ENCODE peak calls at places on chromosomes 11 and 22, in six cellular contexts. H is neural crest cell, C is lower lobe of right lung, M is omental fat pad, I is RWPE1, T is HFFc6. P is an unnamed sample.

GRCh38 chr22:35972559-35972958 is 56.1 kb downstream of the RBFOX2 start:
- DNase-seq in H (no peak), C (no peak), T (no peak), M (no peak), I (no peak), P (no peak)

GRCh38 chr11:419248-420005 is 4.6 kb upstream of the SIGIRR start:
- DNase-seq in C (peak; percentile 44), T (no peak), I (no peak), M (peak; percentile 1), H (no peak), P (no peak)

GRCh38 chr11:107006076-107006833 is 12.0 kb downstream of the GUCY1A2 start:
- DNase-seq in C (no peak), I (no peak), H (no peak), M (no peak), T (no peak), P (no peak)

GRCh38 chr11:95067828-95068244 is 1.1 kb downstream of the SRSF8 start:
- DNase-seq in C (no peak), M (peak; percentile 42), T (no peak), I (no peak), H (no peak), P (no peak)

GRCh38 chr11:102438311-102439062 is 14.1 kb downstream of the TMEM123 start:
- DNase-seq in C (peak; percentile 61), M (no peak), I (no peak), H (no peak), T (no peak), P (no peak)

GRCh38 chr11:27497284-27497866 is 9.2 kb downstream of the LIN7C start:
- DNase-seq in I (no peak), C (no peak), T (peak; percentile 19), M (no peak), H (no peak), P (no peak)

GRCh38 chr11:63764712-63765631 is 3.6 kb downstream of the ZFTA start:
- DNase-seq in T (no peak), H (peak; percentile 3), M (no peak), C (no peak), I (no peak), P (no peak)

GRCh38 chr11:130144721-130145327 is 14.8 kb upstream of the ST14 start:
- DNase-seq in I (no peak), H (no peak), C (no peak), T (no peak), M (no peak), P (no peak)

GRCh38 chr11:104490182-104490581 is 326.2 kb upstream of the PDGFD start:
- DNase-seq in H (no peak), M (no peak), C (no peak), T (no peak), I (no peak), P (no peak)

GRCh38 chr22:26972281-26972680 is 314.9 kb downstream of the MIAT start:
- DNase-seq in T (no peak), H (no peak), I (no peak), M (no peak), C (no peak), P (no peak)

GRCh38 chr11:122665882-122666281 is 10.4 kb downstream of the UBASH3B start:
- DNase-seq in H (no peak), C (no peak), T (no peak), I (no peak), M (no peak), P (no peak)

GRCh38 chr11:64373598-64373974 is 14.6 kb downstream of the RPS6KA4 start:
- DNase-seq in M (no peak), C (no peak), I (no peak), T (no peak), H (no peak), P (no peak)

GRCh38 chr11:35214792-35215193 is 75.8 kb downstream of the CD44 start:
- DNase-seq in H (no peak), C (no peak), M (no peak), T (peak; percentile 91), I (peak; percentile 5), P (no peak)

GRCh38 chr11:113906038-113906437 is 1.4 kb downstream of the HTR3B start:
- DNase-seq in I (no peak), C (no peak), M (no peak), T (peak; percentile 50), H (no peak), P (peak; percentile 35)

GRCh38 chr22:33337524-33337923 is 279.3 kb upstream of the SYN3 start:
- DNase-seq in H (no peak), M (no peak), T (no peak), C (peak; percentile 50), I (no peak), P (no peak)
- TF ChIP-seq CTCF in H (no peak), M (no peak), T (no peak), C (no peak), I (no peak), P (no peak)

GRCh38 chr11:112279901-112280267 is 19.2 kb upstream of the PLET1 start:
- DNase-seq in C (peak; percentile 82), I (peak; percentile 55), H (peak; percentile 75), T (no peak), M (peak; percentile 77), P (peak; percentile 76)
- TF ChIP-seq CTCF in C (peak; percentile 85), I (peak; percentile 77), H (peak; percentile 78), T (peak; percentile 86), M (no peak), P (peak; percentile 79)

DNA sequence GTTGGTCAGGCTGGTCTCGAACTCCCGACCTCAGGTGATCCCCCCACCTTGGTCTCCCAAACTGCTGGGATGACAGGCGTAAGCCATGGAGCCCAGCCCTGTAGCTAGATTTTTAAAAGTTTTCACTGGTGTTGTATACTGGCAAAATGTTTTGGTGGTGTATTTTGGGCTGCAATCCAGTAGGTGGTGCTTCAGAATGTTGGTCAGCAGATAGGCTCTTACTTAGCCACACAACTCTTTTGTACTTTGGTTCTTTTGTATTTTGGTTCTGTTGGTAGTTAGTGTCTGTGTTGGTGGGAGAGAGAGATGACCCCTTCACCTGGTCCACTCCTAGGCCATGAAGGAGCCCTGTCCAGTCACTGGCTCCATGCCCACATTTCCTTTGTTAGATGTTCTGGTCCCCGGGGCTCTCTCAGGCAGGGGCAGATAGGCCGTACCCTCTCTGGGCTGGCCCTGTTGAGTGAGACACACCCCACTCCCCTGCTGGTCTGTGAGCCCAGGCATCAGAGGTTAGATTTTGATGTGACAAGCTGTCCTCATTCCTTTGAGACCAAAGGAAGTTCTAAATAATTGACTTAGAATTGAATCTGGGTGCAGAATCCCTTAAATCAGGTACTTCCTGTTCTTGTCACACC is 123.8 kb downstream of the DDX10 start:
- DNase-seq in H (no peak), I (no peak), M (no peak), C (no peak), T (peak; percentile 33), P (peak; percentile 11)
- TF ChIP-seq CTCF in H (peak; percentile 46), I (no peak), M (no peak), C (no peak), T (peak; percentile 72), P (peak; percentile 40)

GRCh38 chr11:116078101-116078561 is 573.9 kb upstream of the CADM1 start:
- DNase-seq in C (no peak), H (peak; percentile 22), I (no peak), M (no peak), T (no peak), P (peak; percentile 38)
- TF ChIP-seq CTCF in C (peak; percentile 23), H (peak; percentile 55), I (no peak), M (no peak), T (no peak), P (peak; percentile 25)

GRCh38 chr22:39530136-39530535 is 2.4 kb downstream of the RPS19BP1 start:
- DNase-seq in T (no peak), H (no peak), M (no peak), C (peak; percentile 34), I (no peak), P (no peak)

GRCh38 chr22:39529487-39529851 is 3.1 kb downstream of the RPS19BP1 start:
- DNase-seq in C (no peak), T (no peak), I (no peak), H (no peak), M (no peak), P (no peak)

GRCh38 chr22:39532215-39533071 is at the start of gene RPS19BP1:
- DNase-seq in C (peak; percentile 99), H (peak; percentile 98), M (peak; percentile 97), T (peak; percentile 98), I (peak; percentile 93), P (peak; percentile 90)

GRCh38 chr22:39528681-39529486 is 3.7 kb downstream of the RPS19BP1 start:
- DNase-seq in M (peak; percentile 71), H (peak; percentile 89), T (peak; percentile 87), I (peak; percentile 67), C (peak; percentile 95), P (peak; percentile 93)

GRCh38 chr22:39530692-39531331 is 1.7 kb downstream of the RPS19BP1 start:
- DNase-seq in T (no peak), I (peak; percentile 24), M (no peak), H (peak; percentile 17), C (peak; percentile 38), P (no peak)
- TF ChIP-seq CTCF in T (peak; percentile 61), I (peak; percentile 31), M (no peak), H (peak; percentile 46), C (no peak), P (peak; percentile 57)

DNA sequence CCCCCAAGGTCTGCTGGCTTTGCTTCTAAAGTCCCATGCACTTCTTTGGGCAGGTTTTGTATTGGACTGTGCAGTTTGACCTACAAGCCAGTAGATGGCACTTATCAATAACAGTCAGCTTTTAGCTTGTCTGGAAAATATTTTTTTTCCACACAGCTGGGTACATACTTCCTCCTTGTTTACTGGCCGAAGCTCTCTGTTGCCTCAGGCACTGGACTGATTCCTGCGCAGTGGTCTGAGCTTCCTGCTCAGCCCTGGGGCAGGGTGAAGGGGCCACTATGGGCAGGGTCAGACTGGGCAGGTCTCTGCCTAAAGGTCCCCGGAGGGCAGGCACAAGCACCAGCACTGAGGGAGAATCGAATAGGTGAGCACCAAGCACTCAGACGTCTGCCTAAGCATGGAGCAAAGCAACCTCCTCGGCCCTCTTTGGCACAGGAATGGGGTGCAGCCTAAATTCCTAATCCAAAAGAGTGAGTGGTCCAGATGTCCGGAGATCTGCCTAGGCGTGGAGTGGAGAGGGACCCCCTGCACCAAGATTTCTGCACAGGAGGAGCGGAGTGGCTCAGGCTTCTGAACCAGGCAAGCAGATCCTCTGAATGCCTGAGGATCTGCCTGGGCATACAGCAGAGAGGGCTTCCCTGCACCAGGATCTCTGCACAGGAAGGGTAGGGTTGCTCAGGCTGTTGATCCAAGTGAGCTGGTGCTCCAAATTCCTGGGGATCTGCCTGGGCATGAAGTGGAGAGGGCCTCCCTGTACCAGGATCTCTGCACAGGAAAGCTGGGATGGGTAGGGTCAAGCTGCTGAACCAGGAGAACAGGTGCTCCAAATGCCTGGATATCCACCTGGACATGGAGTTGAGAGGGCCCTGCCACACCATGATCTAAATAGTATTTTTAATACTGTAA is 105.9 kb upstream of the C11orf58 start:
- DNase-seq in H (no peak), M (no peak), C (no peak), I (no peak), T (peak; percentile 35), P (no peak)
- TF ChIP-seq CTCF in H (peak; percentile 55), M (no peak), C (no peak), I (no peak), T (peak; percentile 60), P (peak; percentile 60)

GRCh38 chr11:127157225-127157624 is 156.7 kb upstream of the KIRREL3 start:
- DNase-seq in I (no peak), C (no peak), H (no peak), T (no peak), M (no peak), P (no peak)
- TF ChIP-seq CTCF in I (no peak), C (no peak), H (no peak), T (no peak), M (no peak), P (no peak)

P was measured in endothelial cell.